ENCODE peak calls at places on chromosomes 2 and 18, in ten cellular contexts. One of them, this sample, is unnamed. For H3K27me3, the result is how much of the 10 kb centered on the place peaks cover.

GRCh38 chr18:58980991-58981390 is 116.3 kb downstream of the ZNF532 start:
- DNase-seq in K562: no peak
- DNase-seq in neural progenitor cell: no peak
- DNase-seq in CD4-positive, alpha-beta T cell: no peak
- DNase-seq in mesendoderm: no peak
- DNase-seq in left ventricle myocardium inferior: no peak
- DNase-seq in psoas muscle: no peak
- DNase-seq in neuronal stem cell: no peak
- DNase-seq in IMR-90: no peak
- DNase-seq in heart right ventricle: no peak
- DNase-seq in this sample: no peak

GRCh38 chr2:152542995-152543481 is 174.2 kb downstream of the PRPF40A start:
- DNase-seq in neuronal stem cell: peak
- DNase-seq in left ventricle myocardium inferior: no peak
- DNase-seq in psoas muscle: no peak
- DNase-seq in IMR-90: peak
- DNase-seq in neural progenitor cell: peak
- DNase-seq in mesendoderm: peak
- DNase-seq in heart right ventricle: no peak
- DNase-seq in CD4-positive, alpha-beta T cell: no peak
- DNase-seq in K562: no peak
- DNase-seq in this sample: peak

GRCh38 chr18:22417496-22418188 is at the start of gene CTAGE1:
- DNase-seq in heart right ventricle: no peak
- DNase-seq in left ventricle myocardium inferior: no peak
- DNase-seq in IMR-90: peak
- DNase-seq in neural progenitor cell: peak
- DNase-seq in neuronal stem cell: no peak
- DNase-seq in psoas muscle: no peak
- DNase-seq in K562: no peak
- DNase-seq in CD4-positive, alpha-beta T cell: no peak
- DNase-seq in mesendoderm: peak
- DNase-seq in this sample: no peak

GRCh38 chr2:121073320-121074210 is 211.4 kb downstream of the TFCP2L1 start:
- DNase-seq in neural progenitor cell: no peak
- DNase-seq in CD4-positive, alpha-beta T cell: no peak
- DNase-seq in mesendoderm: no peak
- DNase-seq in psoas muscle: no peak
- DNase-seq in IMR-90: no peak
- DNase-seq in neuronal stem cell: no peak
- DNase-seq in left ventricle myocardium inferior: no peak
- DNase-seq in heart right ventricle: no peak
- DNase-seq in K562: no peak
- DNase-seq in this sample: no peak

GRCh38 chr2:201546576-201546975 is 95.0 kb downstream of the STRADB start:
- DNase-seq in K562: no peak
- DNase-seq in left ventricle myocardium inferior: no peak
- DNase-seq in neural progenitor cell: no peak
- DNase-seq in heart right ventricle: no peak
- DNase-seq in psoas muscle: no peak
- DNase-seq in IMR-90: peak
- DNase-seq in mesendoderm: no peak
- DNase-seq in neuronal stem cell: no peak
- DNase-seq in CD4-positive, alpha-beta T cell: no peak
- DNase-seq in this sample: no peak

GRCh38 chr2:181440919-181441318 is 16.3 kb upstream of the ITGA4 start:
- DNase-seq in heart right ventricle: no peak
- DNase-seq in mesendoderm: no peak
- DNase-seq in left ventricle myocardium inferior: no peak
- DNase-seq in K562: no peak
- DNase-seq in psoas muscle: no peak
- DNase-seq in neuronal stem cell: no peak
- DNase-seq in neural progenitor cell: no peak
- DNase-seq in IMR-90: no peak
- DNase-seq in CD4-positive, alpha-beta T cell: no peak
- DNase-seq in this sample: no peak

GRCh38 chr2:237567276-237568029 is 1.1 kb downstream of the PRLH start:
- DNase-seq in neural progenitor cell: no peak
- DNase-seq in mesendoderm: no peak
- DNase-seq in K562: no peak
- DNase-seq in heart right ventricle: no peak
- DNase-seq in left ventricle myocardium inferior: no peak
- DNase-seq in psoas muscle: no peak
- DNase-seq in CD4-positive, alpha-beta T cell: no peak
- DNase-seq in IMR-90: no peak
- DNase-seq in neuronal stem cell: no peak
- DNase-seq in this sample: no peak

GRCh38 chr2:189161894-189162293 is 17.7 kb downstream of the COL5A2 start:
- DNase-seq in neural progenitor cell: no peak
- DNase-seq in heart right ventricle: no peak
- DNase-seq in psoas muscle: no peak
- DNase-seq in left ventricle myocardium inferior: no peak
- DNase-seq in mesendoderm: no peak
- DNase-seq in K562: no peak
- DNase-seq in neuronal stem cell: no peak
- DNase-seq in CD4-positive, alpha-beta T cell: no peak
- DNase-seq in IMR-90: no peak
- DNase-seq in this sample: no peak

GRCh38 chr2:57981369-57981768 is 65.2 kb upstream of the VRK2 start:
- DNase-seq in left ventricle myocardium inferior: no peak
- DNase-seq in mesendoderm: no peak
- DNase-seq in K562: no peak
- DNase-seq in psoas muscle: no peak
- DNase-seq in neural progenitor cell: no peak
- DNase-seq in heart right ventricle: no peak
- DNase-seq in IMR-90: peak
- DNase-seq in CD4-positive, alpha-beta T cell: no peak
- DNase-seq in neuronal stem cell: no peak
- DNase-seq in this sample: no peak

GRCh38 chr2:95361216-95361980 is 41.1 kb upstream of the FAHD2A start:
- DNase-seq in psoas muscle: no peak
- DNase-seq in mesendoderm: no peak
- DNase-seq in K562: no peak
- DNase-seq in heart right ventricle: no peak
- DNase-seq in CD4-positive, alpha-beta T cell: no peak
- DNase-seq in IMR-90: no peak
- DNase-seq in neural progenitor cell: no peak
- DNase-seq in neuronal stem cell: no peak
- DNase-seq in left ventricle myocardium inferior: peak
- DNase-seq in this sample: no peak

GRCh38 chr2:65382776-65383357 is 49.5 kb downstream of the SPRED2 start:
- DNase-seq in heart right ventricle: peak
- DNase-seq in IMR-90: peak
- DNase-seq in CD4-positive, alpha-beta T cell: peak
- DNase-seq in neural progenitor cell: no peak
- DNase-seq in neuronal stem cell: no peak
- DNase-seq in left ventricle myocardium inferior: peak
- DNase-seq in psoas muscle: peak
- DNase-seq in mesendoderm: no peak
- DNase-seq in K562: peak
- DNase-seq in this sample: no peak

GRCh38 chr2:221310720-221311119 is 261.4 kb downstream of the EPHA4 start:
- DNase-seq in CD4-positive, alpha-beta T cell: no peak
- DNase-seq in mesendoderm: peak
- DNase-seq in IMR-90: no peak
- DNase-seq in psoas muscle: no peak
- DNase-seq in neural progenitor cell: no peak
- DNase-seq in left ventricle myocardium inferior: no peak
- DNase-seq in K562: no peak
- DNase-seq in neuronal stem cell: no peak
- DNase-seq in heart right ventricle: no peak
- DNase-seq in this sample: peak

GRCh38 chr2:221309888-221310287 is 262.2 kb downstream of the EPHA4 start:
- DNase-seq in neuronal stem cell: no peak
- DNase-seq in heart right ventricle: no peak
- DNase-seq in psoas muscle: no peak
- DNase-seq in left ventricle myocardium inferior: no peak
- DNase-seq in mesendoderm: no peak
- DNase-seq in K562: no peak
- DNase-seq in CD4-positive, alpha-beta T cell: no peak
- DNase-seq in IMR-90: no peak
- DNase-seq in neural progenitor cell: no peak
- DNase-seq in this sample: no peak

GRCh38 chr2:221312634-221313033 is 259.5 kb downstream of the EPHA4 start:
- DNase-seq in psoas muscle: no peak
- DNase-seq in left ventricle myocardium inferior: no peak
- DNase-seq in K562: no peak
- DNase-seq in neural progenitor cell: no peak
- DNase-seq in heart right ventricle: no peak
- DNase-seq in mesendoderm: no peak
- DNase-seq in neuronal stem cell: no peak
- DNase-seq in IMR-90: no peak
- DNase-seq in CD4-positive, alpha-beta T cell: no peak
- DNase-seq in this sample: no peak

GRCh38 chr2:221304916-221305315 is 267.2 kb downstream of the EPHA4 start:
- DNase-seq in psoas muscle: no peak
- DNase-seq in left ventricle myocardium inferior: no peak
- DNase-seq in K562: no peak
- DNase-seq in IMR-90: no peak
- DNase-seq in CD4-positive, alpha-beta T cell: no peak
- DNase-seq in neural progenitor cell: no peak
- DNase-seq in neuronal stem cell: no peak
- DNase-seq in mesendoderm: no peak
- DNase-seq in heart right ventricle: no peak
- DNase-seq in this sample: no peak

GRCh38 chr2:221308507-221309054 is 263.5 kb downstream of the EPHA4 start:
- DNase-seq in IMR-90: no peak
- DNase-seq in left ventricle myocardium inferior: no peak
- DNase-seq in neuronal stem cell: no peak
- DNase-seq in CD4-positive, alpha-beta T cell: no peak
- DNase-seq in heart right ventricle: no peak
- DNase-seq in K562: no peak
- DNase-seq in mesendoderm: no peak
- DNase-seq in neural progenitor cell: no peak
- DNase-seq in psoas muscle: no peak
- DNase-seq in this sample: no peak
- H3K27me3 ChIP-seq in IMR-90: under half
- H3K27me3 ChIP-seq in left ventricle myocardium inferior: under half
- H3K27me3 ChIP-seq in neuronal stem cell: under half
- H3K27me3 ChIP-seq in CD4-positive, alpha-beta T cell: under half
- H3K27me3 ChIP-seq in heart right ventricle: under half
- H3K27me3 ChIP-seq in K562: under half
- H3K27me3 ChIP-seq in mesendoderm: under half
- H3K27me3 ChIP-seq in neural progenitor cell: under half
- H3K27me3 ChIP-seq in psoas muscle: under half
- H3K27me3 ChIP-seq in this sample: under half

DNA sequence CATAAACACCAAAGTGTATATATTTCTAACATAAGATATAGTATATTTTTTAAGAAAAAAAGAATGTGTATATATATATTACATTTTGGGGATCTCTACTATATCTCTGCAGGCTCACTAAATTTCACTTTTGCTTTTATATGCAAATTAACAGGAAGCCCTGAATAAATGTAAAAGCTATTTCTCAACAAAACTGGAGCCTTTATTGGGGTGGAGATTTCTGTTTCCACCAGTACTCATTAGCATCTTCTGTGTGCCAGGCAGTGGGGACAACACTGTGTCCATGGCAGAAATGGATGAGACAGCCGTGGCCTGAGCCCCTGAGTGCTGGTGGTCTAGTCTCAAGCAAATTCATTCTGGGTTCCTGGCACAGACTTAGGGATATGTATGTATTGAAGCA is 41.3 kb downstream of the C18orf63 start:
- DNase-seq in neuronal stem cell: no peak
- DNase-seq in psoas muscle: no peak
- DNase-seq in IMR-90: no peak
- DNase-seq in CD4-positive, alpha-beta T cell: no peak
- DNase-seq in mesendoderm: no peak
- DNase-seq in left ventricle myocardium inferior: no peak
- DNase-seq in heart right ventricle: no peak
- DNase-seq in neural progenitor cell: no peak
- DNase-seq in K562: no peak
- DNase-seq in this sample: no peak
- H3K27me3 ChIP-seq in neuronal stem cell: under half
- H3K27me3 ChIP-seq in psoas muscle: under half
- H3K27me3 ChIP-seq in IMR-90: under half
- H3K27me3 ChIP-seq in CD4-positive, alpha-beta T cell: under half
- H3K27me3 ChIP-seq in mesendoderm: under half
- H3K27me3 ChIP-seq in left ventricle myocardium inferior: under half
- H3K27me3 ChIP-seq in heart right ventricle: under half
- H3K27me3 ChIP-seq in neural progenitor cell: under half
- H3K27me3 ChIP-seq in K562: under half
- H3K27me3 ChIP-seq in this sample: under half

DNA sequence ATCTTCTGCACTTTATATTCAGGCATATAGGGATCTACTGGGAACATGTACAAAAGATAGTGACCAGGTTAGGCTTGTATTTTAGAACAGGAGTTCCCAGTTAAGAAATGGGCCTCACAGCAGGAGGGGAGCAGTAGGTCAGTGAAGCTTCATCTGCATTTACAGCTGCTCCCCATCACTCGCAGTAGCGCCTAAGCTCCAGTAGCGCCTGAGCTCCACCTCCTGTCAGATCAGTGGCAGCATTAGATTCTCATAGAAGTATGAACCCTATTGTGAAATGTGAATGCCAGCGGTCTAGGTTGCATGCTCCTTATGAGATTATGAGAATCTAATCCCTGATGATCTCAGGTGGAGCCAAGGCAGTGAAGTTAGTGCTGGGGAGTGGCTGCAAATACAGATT is 224.4 kb upstream of the CYRIA start:
- DNase-seq in heart right ventricle: no peak
- DNase-seq in IMR-90: no peak
- DNase-seq in CD4-positive, alpha-beta T cell: no peak
- DNase-seq in left ventricle myocardium inferior: no peak
- DNase-seq in neural progenitor cell: peak
- DNase-seq in K562: no peak
- DNase-seq in mesendoderm: peak
- DNase-seq in psoas muscle: no peak
- DNase-seq in neuronal stem cell: no peak
- DNase-seq in this sample: peak
- H3K27me3 ChIP-seq in heart right ventricle: under half
- H3K27me3 ChIP-seq in IMR-90: under half
- H3K27me3 ChIP-seq in CD4-positive, alpha-beta T cell: under half
- H3K27me3 ChIP-seq in left ventricle myocardium inferior: under half
- H3K27me3 ChIP-seq in neural progenitor cell: under half
- H3K27me3 ChIP-seq in K562: under half
- H3K27me3 ChIP-seq in mesendoderm: under half
- H3K27me3 ChIP-seq in psoas muscle: under half
- H3K27me3 ChIP-seq in neuronal stem cell: under half
- H3K27me3 ChIP-seq in this sample: under half

DNA sequence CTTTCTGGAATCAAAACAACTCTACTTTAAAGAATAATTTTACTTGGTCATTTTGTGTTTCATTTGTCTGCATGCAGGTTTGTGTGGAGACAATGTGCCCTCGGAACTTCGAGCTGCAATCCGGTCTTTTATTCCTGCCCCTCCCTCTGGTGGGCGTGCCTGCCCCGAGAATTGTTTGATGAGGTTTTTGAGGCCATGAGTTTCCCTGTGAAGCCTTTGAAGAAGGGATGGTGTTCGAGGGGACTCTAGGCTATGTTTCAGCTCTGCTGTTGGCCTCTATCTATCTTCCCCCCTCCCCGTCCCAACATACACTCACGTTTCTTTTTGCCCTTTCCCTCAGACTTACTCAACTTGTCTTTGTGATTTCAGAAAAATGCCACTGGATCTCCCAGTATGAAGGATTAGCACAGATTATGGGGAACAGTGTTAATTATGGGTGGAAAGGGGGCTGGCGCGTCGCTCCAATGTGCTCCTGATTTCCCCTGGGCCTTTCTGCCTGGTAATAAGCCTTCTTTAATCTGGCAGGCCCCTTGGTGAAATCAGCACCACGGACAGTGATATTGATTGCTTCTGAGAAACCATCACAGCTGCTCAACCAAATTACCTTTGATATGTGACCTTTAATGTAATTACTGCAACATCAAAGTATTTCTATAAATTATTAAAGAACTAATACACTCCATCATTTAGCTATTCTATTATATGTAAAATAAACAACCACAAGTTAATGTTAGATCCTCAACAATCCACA is 82.2 kb downstream of the CELF4 start:
- DNase-seq in mesendoderm: peak
- DNase-seq in psoas muscle: no peak
- DNase-seq in left ventricle myocardium inferior: no peak
- DNase-seq in IMR-90: peak
- DNase-seq in neural progenitor cell: peak
- DNase-seq in CD4-positive, alpha-beta T cell: no peak
- DNase-seq in heart right ventricle: peak
- DNase-seq in neuronal stem cell: peak
- DNase-seq in K562: peak
- DNase-seq in this sample: peak
- H3K27me3 ChIP-seq in mesendoderm: under half
- H3K27me3 ChIP-seq in psoas muscle: under half
- H3K27me3 ChIP-seq in left ventricle myocardium inferior: half or more
- H3K27me3 ChIP-seq in IMR-90: under half
- H3K27me3 ChIP-seq in neural progenitor cell: half or more
- H3K27me3 ChIP-seq in CD4-positive, alpha-beta T cell: under half
- H3K27me3 ChIP-seq in heart right ventricle: half or more
- H3K27me3 ChIP-seq in neuronal stem cell: under half
- H3K27me3 ChIP-seq in K562: under half
- H3K27me3 ChIP-seq in this sample: under half

This sample was measured in NT2/D1.